ENCODE peak calls at places on chromosomes 13 and 19, in eight cellular contexts. X is HCT116, W is K562, G is GM12878, C is Panc1, Q is upper lobe of left lung, V is HepG2, K is GM23338. L is an unnamed sample.

GRCh38 chr13:70849267-70849666 is 741.0 kb upstream of the KLHL1 start:
- ATAC-seq in X (no peak), W (no peak), G (peak; percentile 23), C (no peak), Q (no peak), V (no peak), K (no peak), L (no peak)

GRCh38 chr19:35702223-35703012 is 1.9 kb upstream of the ZBTB32 start:
- ATAC-seq in X (peak; percentile 100), W (peak; percentile 100), G (peak; percentile 98), C (peak; percentile 99), Q (peak; percentile 99), V (peak; percentile 99), K (peak; percentile 94), L (peak; percentile 100)

GRCh38 chr13:27131202-27131623 is 40.4 kb downstream of the USP12 start:
- ATAC-seq in X (peak; percentile 67), W (peak; percentile 77), G (peak; percentile 94), C (peak; percentile 66), Q (peak; percentile 72), V (no peak), K (peak; percentile 60), L (peak; percentile 38)

GRCh38 chr13:58247080-58247479 is 615.5 kb downstream of the PCDH17 start:
- ATAC-seq in X (no peak), W (no peak), G (no peak), C (no peak), Q (no peak), V (no peak), K (no peak), L (no peak)

GRCh38 chr13:100495455-100495854 is 93.1 kb downstream of the GGACT start:
- ATAC-seq in X (no peak), W (no peak), G (no peak), C (no peak), Q (no peak), V (no peak), K (no peak), L (no peak)

GRCh38 chr19:5330307-5330720 is 10.3 kb downstream of the PTPRS start:
- ATAC-seq in X (no peak), W (no peak), G (peak; percentile 92), C (no peak), Q (no peak), V (no peak), K (no peak), L (no peak)

GRCh38 chr19:5058456-5059190 is 89.7 kb downstream of the KDM4B start:
- ATAC-seq in X (no peak), W (no peak), G (no peak), C (no peak), Q (peak; percentile 25), V (no peak), K (peak; percentile 10), L (no peak)

GRCh38 chr13:62583466-62583865 is 1167.8 kb upstream of the PCDH20 start:
- ATAC-seq in X (no peak), W (no peak), G (no peak), C (no peak), Q (no peak), V (no peak), K (no peak), L (no peak)

GRCh38 chr13:41459754-41460111 is 2.4 kb downstream of the RGCC start:
- ATAC-seq in X (no peak), W (no peak), G (no peak), C (no peak), Q (no peak), V (no peak), K (no peak), L (no peak)

GRCh38 chr13:41458939-41459753 is 1.8 kb downstream of the RGCC start:
- ATAC-seq in X (peak; percentile 58), W (peak; percentile 73), G (peak; percentile 59), C (peak; percentile 31), Q (peak; percentile 19), V (peak; percentile 21), K (peak; percentile 22), L (peak; percentile 36)

GRCh38 chr13:41457589-41458186 is 338 bp downstream of the RGCC start:
- ATAC-seq in X (peak; percentile 33), W (peak; percentile 52), G (peak; percentile 39), C (peak; percentile 20), Q (peak; percentile 22), V (peak; percentile 7), K (peak; percentile 16), L (no peak)

GRCh38 chr13:41456768-41457588 is at the start of gene RGCC:
- ATAC-seq in X (peak; percentile 82), W (peak; percentile 82), G (peak; percentile 83), C (peak; percentile 84), Q (peak; percentile 93), V (peak; percentile 92), K (peak; percentile 83), L (peak; percentile 79)

DNA sequence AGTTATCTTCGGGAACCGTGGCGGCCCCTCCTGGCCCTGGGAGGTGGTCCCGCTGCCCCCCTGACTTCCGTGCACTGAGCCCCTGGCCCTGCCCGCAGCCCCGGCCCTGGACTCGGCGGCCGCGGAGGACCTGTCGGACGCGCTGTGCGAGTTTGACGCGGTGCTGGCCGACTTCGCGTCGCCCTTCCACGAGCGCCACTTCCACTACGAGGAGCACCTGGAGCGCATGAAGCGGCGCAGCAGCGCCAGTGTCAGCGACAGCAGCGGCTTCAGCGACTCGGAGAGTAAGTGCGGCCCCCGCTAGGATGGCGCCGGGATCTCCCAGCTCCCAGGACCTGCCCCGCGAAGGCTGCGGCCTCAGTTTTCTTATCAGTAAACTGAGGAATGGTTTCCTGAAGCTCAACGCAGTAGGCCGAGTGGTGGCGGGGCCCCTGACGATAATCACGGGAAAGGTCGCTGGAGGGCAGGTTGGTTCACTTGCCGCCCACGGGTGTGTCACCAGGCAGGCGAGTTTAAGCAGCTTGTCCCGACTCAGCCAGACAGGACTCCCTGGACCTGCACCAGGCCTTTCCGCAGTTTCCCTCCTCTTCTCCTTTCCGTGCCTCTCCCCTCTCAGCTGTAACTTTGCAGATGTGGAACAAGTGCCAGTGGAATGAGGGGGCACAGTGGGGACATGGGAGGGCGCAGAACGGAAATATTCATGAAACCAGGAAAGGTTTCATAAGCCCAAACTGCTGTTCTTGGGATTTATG is 1.0 kb downstream of the RGCC start:
- ATAC-seq in X (peak; percentile 25), W (peak; percentile 81), G (peak; percentile 47), C (peak; percentile 36), Q (peak; percentile 40), V (no peak), K (peak; percentile 34), L (peak; percentile 22)
- TF ChIP-seq POLR2AphosphoS5 in X (no peak), W (no peak), G (no peak), C (no peak), Q (no peak), V (no peak), K (no peak), L (peak; percentile 27)

GRCh38 chr19:46868444-46868843 is 7.6 kb downstream of the ARHGAP35 start:
- ATAC-seq in X (no peak), W (no peak), G (no peak), C (no peak), Q (no peak), V (no peak), K (no peak), L (no peak)
- H3K4me1 ChIP-seq in X (peaks cover 50% of the 10 kb centered on the region), W (peaks cover 25% of the 10 kb centered on the region), G (no peaks in the 10 kb centered on the region), C (peaks cover 69% of the 10 kb centered on the region), Q (peaks cover 48% of the 10 kb centered on the region), V (peaks cover 94% of the 10 kb centered on the region), K (peaks cover 52% of the 10 kb centered on the region), L (peaks cover 16% of the 10 kb centered on the region)

GRCh38 chr19:38650180-38650775 is 2.8 kb downstream of the ACTN4 start:
- ATAC-seq in X (no peak), W (no peak), G (peak; percentile 12), C (peak; percentile 6), Q (no peak), V (peak; percentile 7), K (no peak), L (no peak)

GRCh38 chr19:38655148-38655824 is 7.8 kb downstream of the ACTN4 start:
- ATAC-seq in X (no peak), W (no peak), G (peak; percentile 75), C (no peak), Q (no peak), V (no peak), K (no peak), L (no peak)

GRCh38 chr19:38650911-38651584 is 3.6 kb downstream of the ACTN4 start:
- ATAC-seq in X (no peak), W (no peak), G (no peak), C (no peak), Q (peak; percentile 49), V (no peak), K (no peak), L (peak; percentile 37)

GRCh38 chr19:38654478-38655079 is 7.1 kb downstream of the ACTN4 start:
- ATAC-seq in X (no peak), W (no peak), G (no peak), C (no peak), Q (no peak), V (no peak), K (peak; percentile 14), L (no peak)

DNA sequence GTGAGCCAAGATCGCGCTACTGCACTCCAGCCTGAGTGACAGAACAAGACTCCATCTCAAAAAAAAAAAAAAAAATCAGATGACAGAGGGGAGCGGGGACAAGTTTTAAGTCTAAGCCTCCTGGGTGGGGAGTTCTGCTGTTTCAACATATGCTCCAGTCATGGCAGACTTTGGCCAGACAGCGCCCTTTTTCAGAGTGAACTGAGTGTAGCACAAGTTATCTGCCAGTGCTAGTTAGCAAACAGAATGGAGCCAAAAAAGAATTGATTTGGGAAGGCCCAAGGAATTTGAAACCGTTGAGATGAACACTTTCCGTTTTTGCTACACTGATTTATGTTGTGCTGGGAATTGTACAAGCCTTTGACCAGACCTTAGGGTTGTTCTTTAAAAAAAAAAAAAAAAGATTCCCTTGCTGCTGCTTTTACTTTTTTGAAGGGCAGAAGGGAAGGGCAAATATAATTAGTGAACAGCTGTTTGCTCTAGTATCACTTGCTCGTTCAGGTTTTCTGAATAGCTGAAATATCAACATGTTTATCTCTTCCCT is 5.7 kb downstream of the ACTN4 start:
- ATAC-seq in X (no peak), W (peak; percentile 12), G (no peak), C (no peak), Q (peak; percentile 60), V (peak; percentile 64), K (no peak), L (peak; percentile 30)
- TF ChIP-seq CTCF in X (no peak), W (no peak), G (no peak), C (no peak), Q (no peak), V (no peak), K (no peak), L (no peak)

GRCh38 chr13:29523199-29523931 is 72.1 kb downstream of the SLC7A1 start:
- ATAC-seq in X (no peak), W (no peak), G (no peak), C (no peak), Q (peak; percentile 82), V (no peak), K (no peak), L (peak; percentile 71)

GRCh38 chr13:29524176-29524575 is 71.3 kb downstream of the SLC7A1 start:
- ATAC-seq in X (no peak), W (no peak), G (no peak), C (no peak), Q (peak; percentile 73), V (no peak), K (no peak), L (no peak)

GRCh38 chr13:29520671-29521070 is 74.8 kb downstream of the SLC7A1 start:
- ATAC-seq in X (no peak), W (no peak), G (no peak), C (no peak), Q (peak; percentile 36), V (no peak), K (no peak), L (no peak)

GRCh38 chr13:29521336-29521735 is 74.2 kb downstream of the SLC7A1 start:
- ATAC-seq in X (no peak), W (no peak), G (no peak), C (no peak), Q (no peak), V (no peak), K (no peak), L (no peak)

DNA sequence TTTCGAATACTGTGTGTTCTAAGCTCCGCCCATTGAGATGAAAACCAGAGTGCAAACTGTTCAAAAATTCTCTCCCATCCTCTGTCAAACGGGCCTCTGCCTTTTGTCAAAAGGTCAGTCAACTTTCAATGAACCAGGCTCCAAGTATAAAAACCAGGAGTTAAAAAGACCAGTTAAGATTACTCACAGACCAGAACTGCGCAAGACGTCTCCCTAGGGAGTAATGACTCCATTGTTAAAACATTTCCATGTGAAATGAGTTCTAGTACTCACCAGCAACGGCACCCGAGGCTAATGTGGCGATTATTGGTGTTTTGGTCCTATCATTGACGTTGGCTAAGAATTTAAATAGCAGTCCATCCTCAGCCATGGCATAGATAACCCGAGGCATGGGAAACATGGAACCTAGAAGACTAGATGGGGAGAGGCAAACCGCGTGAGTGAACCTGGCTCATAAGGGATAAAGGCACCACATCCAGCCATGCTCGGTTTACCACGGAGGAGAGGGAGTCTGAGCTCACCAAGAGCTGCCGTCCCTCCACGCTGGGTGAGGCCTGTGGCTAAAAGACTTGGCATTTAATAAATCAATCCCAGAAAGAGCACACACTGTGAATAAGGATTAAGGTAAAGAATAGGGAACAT is 73.3 kb downstream of the SLC7A1 start:
- ATAC-seq in X (no peak), W (no peak), G (no peak), C (no peak), Q (peak; percentile 70), V (no peak), K (no peak), L (peak; percentile 53)
- TF ChIP-seq POLR2AphosphoS5 in X (no peak), W (no peak), G (no peak), C (no peak), Q (no peak), V (no peak), K (no peak), L (no peak)